ENCODE peak calls at places on chromosome 6, in nine cellular contexts. Y is heart left ventricle, I is astrocyte of the spinal cord, A is IMR-90, X is CD14-positive monocyte, B is psoas muscle, D is AG10803, M is H1, Q is GM20000. P is an unnamed sample.

GRCh38 chr6:12472601-12473038 is 182.5 kb downstream of the EDN1 start:
- DNase-seq in Y (peak), I (peak), A (peak), X (no peak), B (peak), D (peak), M (no peak), Q (no peak), P (no peak)

GRCh38 chr6:56770011-56770520 is 127.4 kb upstream of the DST start:
- DNase-seq in Y (no peak), I (no peak), A (peak), X (no peak), B (no peak), D (no peak), M (no peak), Q (no peak), P (no peak)

GRCh38 chr6:31642798-31643570 is 9.5 kb downstream of the BAG6 start:
- DNase-seq in Y (no peak), I (no peak), A (no peak), X (no peak), B (no peak), D (no peak), M (no peak), Q (no peak), P (no peak)

GRCh38 chr6:10655508-10656055 is 38.8 kb downstream of the C6orf52 start:
- DNase-seq in Y (no peak), I (no peak), A (no peak), X (no peak), B (no peak), D (no peak), M (no peak), Q (peak), P (no peak)

GRCh38 chr6:111805511-111806181 is 67.6 kb downstream of the FYN start:
- DNase-seq in Y (no peak), I (peak), A (peak), X (no peak), B (no peak), D (peak), M (no peak), Q (peak), P (no peak)

GRCh38 chr6:34941421-34941820 is 52.4 kb downstream of the ANKS1A start:
- DNase-seq in Y (no peak), I (no peak), A (no peak), X (no peak), B (no peak), D (no peak), M (no peak), Q (no peak), P (no peak)

GRCh38 chr6:4910060-4910746 is 93.6 kb downstream of the RPP40 start:
- DNase-seq in Y (no peak), I (peak), A (no peak), X (no peak), B (no peak), D (no peak), M (no peak), Q (no peak), P (no peak)

GRCh38 chr6:113011803-113012202 is 664.7 kb downstream of the RFPL4B start:
- DNase-seq in Y (no peak), I (peak), A (peak), X (no peak), B (no peak), D (peak), M (no peak), Q (no peak), P (no peak)

GRCh38 chr6:13803581-13803980 is 10.8 kb downstream of the MCUR1 start:
- DNase-seq in Y (no peak), I (no peak), A (peak), X (no peak), B (no peak), D (peak), M (no peak), Q (no peak), P (no peak)

GRCh38 chr6:168636147-168636982 is 195.4 kb downstream of the SMOC2 start:
- DNase-seq in Y (no peak), I (no peak), A (no peak), X (no peak), B (no peak), D (no peak), M (no peak), Q (no peak), P (no peak)

GRCh38 chr6:122049341-122049740 is 350.1 kb upstream of the HSF2 start:
- DNase-seq in Y (peak), I (peak), A (peak), X (no peak), B (no peak), D (peak), M (no peak), Q (no peak), P (no peak)

GRCh38 chr6:153965996-153966395 is 73.0 kb upstream of the OPRM1 start:
- DNase-seq in Y (no peak), I (peak), A (no peak), X (no peak), B (no peak), D (peak), M (no peak), Q (no peak), P (no peak)

GRCh38 chr6:147758305-147758704 is 249.8 kb downstream of the SAMD5 start:
- DNase-seq in Y (no peak), I (no peak), A (no peak), X (no peak), B (no peak), D (no peak), M (no peak), Q (no peak), P (no peak)

GRCh38 chr6:129717287-129717686 is 7.3 kb upstream of the ARHGAP18 start:
- DNase-seq in Y (no peak), I (peak), A (peak), X (no peak), B (no peak), D (peak), M (no peak), Q (no peak), P (no peak)

GRCh38 chr6:157832250-157832967 is 9.4 kb downstream of the SNX9 start:
- DNase-seq in Y (no peak), I (peak), A (peak), X (no peak), B (no peak), D (peak), M (no peak), Q (no peak), P (no peak)
- TF ChIP-seq CTCF in Y (no peak), I (no peak), A (no peak), X (no peak), B (no peak), D (no peak), M (no peak), Q (no peak), P (no peak)

DNA sequence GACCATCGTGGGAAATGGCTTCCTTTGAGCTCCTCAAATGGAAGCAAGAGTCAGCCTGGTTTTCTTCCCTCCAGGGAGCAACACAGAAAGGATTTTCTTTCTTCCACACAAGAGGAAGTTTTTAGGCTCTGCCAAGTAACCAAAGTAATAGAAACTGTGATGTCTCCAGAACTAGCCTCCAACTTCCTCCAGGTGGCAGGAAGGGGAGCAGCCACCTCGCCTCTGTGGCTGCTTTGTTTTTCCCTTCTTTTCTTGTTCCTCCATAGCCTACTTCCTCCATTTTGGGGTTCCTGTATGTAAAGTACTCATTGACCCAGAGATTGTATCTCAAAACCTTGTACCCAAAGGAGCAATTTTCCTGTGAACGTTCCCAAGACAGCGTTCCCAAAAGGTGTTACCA is 32.7 kb upstream of the CCR6 start:
- DNase-seq in Y (no peak), I (no peak), A (no peak), X (no peak), B (no peak), D (no peak), M (no peak), Q (no peak), P (no peak)
- TF ChIP-seq CTCF in Y (no peak), I (no peak), A (no peak), X (peak), B (no peak), D (no peak), M (no peak), Q (no peak), P (no peak)

GRCh38 chr6:84284428-84285033 is 57.1 kb upstream of the CEP162 start:
- DNase-seq in Y (no peak), I (no peak), A (peak), X (no peak), B (no peak), D (no peak), M (no peak), Q (peak), P (no peak)
- TF ChIP-seq CTCF in Y (no peak), I (peak), A (peak), X (no peak), B (peak), D (peak), M (peak), Q (peak), P (peak)

GRCh38 chr6:37659561-37659960 is 38.1 kb downstream of the MDGA1 start:
- DNase-seq in Y (no peak), I (no peak), A (no peak), X (no peak), B (no peak), D (no peak), M (no peak), Q (no peak), P (peak)
- TF ChIP-seq CTCF in Y (no peak), I (no peak), A (no peak), X (no peak), B (no peak), D (no peak), M (no peak), Q (no peak), P (no peak)

DNA sequence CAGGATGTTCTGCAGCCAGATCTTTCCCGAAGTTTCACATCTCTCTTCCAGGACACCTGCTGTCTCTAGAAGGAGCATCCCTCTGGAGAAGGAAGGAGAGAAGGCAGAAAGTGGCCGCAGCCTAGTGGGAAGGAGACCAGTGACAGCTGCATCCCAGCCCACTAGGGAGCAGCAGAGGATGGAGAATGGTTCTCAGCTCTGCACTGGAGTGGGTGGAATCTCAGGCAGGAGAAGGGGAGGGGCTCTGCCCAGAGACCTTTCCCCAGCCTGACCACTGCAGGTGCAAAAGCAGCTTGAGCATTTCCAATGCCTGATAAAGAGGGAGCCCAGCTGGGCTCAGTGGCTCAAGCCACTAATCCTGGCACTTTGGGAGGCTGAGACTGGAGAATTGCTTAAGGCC is 32.3 kb downstream of the NCR2 start:
- DNase-seq in Y (peak), I (peak), A (peak), X (no peak), B (no peak), D (peak), M (peak), Q (peak), P (no peak)
- TF ChIP-seq CTCF in Y (peak), I (peak), A (peak), X (no peak), B (peak), D (peak), M (peak), Q (peak), P (peak)

GRCh38 chr6:107459283-107460073 is at the start of gene PDSS2:
- DNase-seq in Y (peak), I (peak), A (peak), X (peak), B (peak), D (peak), M (peak), Q (peak), P (peak)
- TF ChIP-seq CTCF in Y (peak), I (peak), A (peak), X (peak), B (peak), D (peak), M (peak), Q (peak), P (peak)

GRCh38 chr6:125537090-125537489 is 212.3 kb upstream of the HEY2 start:
- DNase-seq in Y (peak), I (no peak), A (no peak), X (no peak), B (no peak), D (no peak), M (no peak), Q (no peak), P (no peak)
- TF ChIP-seq CTCF in Y (no peak), I (no peak), A (no peak), X (no peak), B (no peak), D (no peak), M (no peak), Q (no peak), P (no peak)

GRCh38 chr6:155371230-155371629 is 56.9 kb upstream of the TFB1M start:
- DNase-seq in Y (no peak), I (no peak), A (no peak), X (no peak), B (no peak), D (no peak), M (no peak), Q (no peak), P (no peak)
- TF ChIP-seq CTCF in Y (no peak), I (no peak), A (no peak), X (no peak), B (no peak), D (no peak), M (no peak), Q (no peak), P (no peak)

GRCh38 chr6:108518714-108519576 is 41.8 kb upstream of the FOXO3 start:
- DNase-seq in Y (no peak), I (peak), A (peak), X (no peak), B (no peak), D (peak), M (no peak), Q (no peak), P (no peak)
- TF ChIP-seq CTCF in Y (no peak), I (peak), A (peak), X (peak), B (no peak), D (peak), M (peak), Q (no peak), P (peak)

P was measured in chondrocyte.